ENCODE peak calls at places on chromosomes 6 and 20, in eight cellular contexts. E, N, L, W, D, T, Z and P are unnamed samples.

GRCh38 chr20:25859649-25860530 is 163.2 kb upstream of the ZNF337 start:
- DNase-seq in Z (no peak), N (peak), W (peak), T (peak), D (peak), L (peak), E (peak), P (no peak)

GRCh38 chr6:121522265-121522664 is 86.8 kb downstream of the GJA1 start:
- DNase-seq in Z (no peak), W (no peak), D (no peak), E (no peak), L (no peak), N (no peak), T (no peak), P (peak)

GRCh38 chr6:158697798-158698197 is 47.9 kb downstream of the SYTL3 start:
- DNase-seq in T (no peak), E (no peak), W (no peak), L (no peak), D (no peak), N (no peak), Z (no peak), P (no peak)

GRCh38 chr20:35306931-35307517 is 14.8 kb upstream of the FAM83C start:
- DNase-seq in N (no peak), D (no peak), W (peak), L (peak), T (peak), Z (peak), E (no peak), P (peak)

GRCh38 chr6:159540152-159540551 is 152.9 kb downstream of the SOD2 start:
- DNase-seq in L (peak), Z (no peak), T (peak), W (no peak), E (no peak), D (no peak), N (no peak), P (no peak)

GRCh38 chr6:36127462-36128016 is 2.8 kb upstream of the MAPK13 start:
- DNase-seq in W (no peak), T (no peak), N (no peak), L (no peak), D (peak), E (peak), Z (no peak), P (peak)

GRCh38 chr6:16671302-16672289 is 89.7 kb downstream of the ATXN1 start:
- DNase-seq in N (no peak), Z (no peak), W (no peak), L (peak), D (no peak), E (no peak), T (no peak), P (no peak)

GRCh38 chr20:24546232-24546892 is 76.9 kb downstream of the SYNDIG1 start:
- DNase-seq in E (no peak), W (no peak), N (no peak), Z (no peak), D (no peak), T (no peak), L (no peak), P (no peak)

GRCh38 chr20:54221383-54221782 is 13.5 kb downstream of the PFDN4 start:
- DNase-seq in D (no peak), Z (no peak), N (no peak), W (no peak), L (no peak), T (no peak), E (no peak), P (no peak)

GRCh38 chr20:36591854-36592641 is 13.5 kb upstream of the RAB5IF start:
- DNase-seq in N (no peak), W (no peak), E (no peak), T (peak), L (peak), D (no peak), Z (no peak), P (peak)

GRCh38 chr6:119076966-119077642 is 1.4 kb downstream of the FAM184A start:
- DNase-seq in Z (no peak), T (no peak), E (no peak), N (no peak), D (no peak), L (no peak), W (no peak), P (no peak)